ENCODE peak calls at places on chromosomes 11 and 22, in five cellular contexts. W, Q, R, A and L are unnamed samples.

GRCh38 chr22:47110817-47111443 is 348.5 kb downstream of the TBC1D22A start:
- DNase-seq in W (no peak), R (peak; percentile 94), A (no peak), Q (no peak), L (no peak)

GRCh38 chr22:44211946-44212930 is 31.5 kb downstream of the PARVG start:
- DNase-seq in Q (no peak), W (no peak), R (peak; percentile 49), A (no peak), L (no peak)

GRCh38 chr11:8047382-8047781 is 33.6 kb upstream of the TUB start:
- DNase-seq in A (no peak), R (no peak), Q (no peak), W (no peak), L (no peak)

GRCh38 chr11:10693509-10694071 is at the start of gene IRAG1:
- DNase-seq in W (no peak), A (no peak), Q (peak; percentile 80), R (peak; percentile 82), L (no peak)

GRCh38 chr11:33542921-33543320 is 157.7 kb downstream of the C11orf91 start:
- DNase-seq in W (no peak), R (peak; percentile 69), A (no peak), Q (peak; percentile 44), L (peak; percentile 34)

GRCh38 chr11:85096939-85097338 is 530.2 kb downstream of the DLG2 start:
- DNase-seq in R (no peak), A (no peak), Q (no peak), W (no peak), L (no peak)

GRCh38 chr22:49590851-49591445 is 236.7 kb downstream of the BRD1 start:
- DNase-seq in A (no peak), Q (no peak), W (no peak), R (no peak), L (no peak)

GRCh38 chr11:114197799-114198500 is 98.2 kb upstream of the NNMT start:
- DNase-seq in Q (peak; percentile 90), W (peak; percentile 31), A (no peak), R (peak; percentile 98), L (no peak)

GRCh38 chr11:45777127-45777969 is 27.6 kb upstream of the SLC35C1 start:
- DNase-seq in A (no peak), W (no peak), Q (no peak), R (peak; percentile 80), L (no peak)

GRCh38 chr11:120225372-120225909 is 14.5 kb upstream of the POU2F3 start:
- DNase-seq in W (no peak), R (peak; percentile 37), A (no peak), Q (no peak), L (no peak)

GRCh38 chr11:125141686-125142535 is 22.6 kb upstream of the PKNOX2 start:
- DNase-seq in W (no peak), R (peak; percentile 51), A (peak; percentile 36), Q (peak; percentile 54), L (peak; percentile 63)

GRCh38 chr22:37918580-37919274 is 12.6 kb downstream of the MICALL1 start:
- DNase-seq in Q (no peak), R (no peak), A (no peak), W (no peak), L (no peak)

GRCh38 chr22:21611210-21611977 is 18.4 kb downstream of the YDJC start:
- DNase-seq in R (no peak), Q (no peak), W (no peak), A (no peak), L (no peak)

GRCh38 chr11:117759305-117759704 is 37.7 kb downstream of the DSCAML1 start:
- DNase-seq in Q (no peak), W (no peak), R (no peak), A (no peak), L (no peak)

GRCh38 chr11:15276616-15277015 is 161.9 kb downstream of the INSC start:
- DNase-seq in R (peak; percentile 6), A (no peak), W (no peak), Q (no peak), L (no peak)

GRCh38 chr11:78940500-78941225 is 366.0 kb upstream of the NARS2 start:
- DNase-seq in R (no peak), Q (no peak), A (no peak), W (no peak), L (no peak)

GRCh38 chr11:36102868-36103267 is 159.0 kb downstream of the LDLRAD3 start:
- DNase-seq in A (no peak), Q (no peak), R (no peak), W (no peak), L (no peak)

GRCh38 chr11:77547863-77548551 is 41.7 kb upstream of the AQP11 start:
- DNase-seq in W (peak; percentile 59), R (peak; percentile 82), A (no peak), Q (no peak), L (no peak)

GRCh38 chr11:77590194-77590591 is 440 bp downstream of the AQP11 start:
- DNase-seq in R (peak; percentile 48), W (no peak), A (no peak), Q (peak; percentile 43), L (peak; percentile 20)

GRCh38 chr22:49713003-49713402 is 114.7 kb downstream of the BRD1 start:
- DNase-seq in W (no peak), Q (no peak), R (no peak), A (no peak), L (no peak)

GRCh38 chr11:113470233-113470632 is 5.0 kb downstream of the DRD2 start:
- DNase-seq in A (no peak), Q (no peak), R (no peak), W (no peak), L (no peak)

GRCh38 chr22:23841736-23842404 is 3.1 kb upstream of the DERL3 start:
- DNase-seq in Q (peak; percentile 21), A (no peak), R (no peak), W (no peak), L (no peak)

GRCh38 chr11:63802637-63803414 is 10.4 kb upstream of the SPINDOC start:
- DNase-seq in R (peak; percentile 65), Q (no peak), A (no peak), W (no peak), L (no peak)

GRCh38 chr11:133934599-133935550 is 21.9 kb downstream of the IGSF9B start:
- DNase-seq in R (peak; percentile 92), W (no peak), Q (peak; percentile 76), A (no peak), L (no peak)

GRCh38 chr22:46569055-46569847 is 31.8 kb upstream of the CELSR1 start:
- DNase-seq in W (no peak), R (no peak), A (no peak), Q (peak; percentile 14), L (no peak)

GRCh38 chr11:112156594-112157273 is 7.2 kb downstream of the IL18 start:
- DNase-seq in W (no peak), A (no peak), R (no peak), Q (no peak), L (no peak)

GRCh38 chr22:19429950-19430889 is 1.3 kb downstream of the HIRA start:
- DNase-seq in R (peak; percentile 82), A (no peak), Q (no peak), W (no peak), L (no peak)

GRCh38 chr22:19434829-19435580 is 2.7 kb downstream of the MRPL40 start:
- DNase-seq in R (no peak), A (no peak), Q (no peak), W (no peak), L (no peak)

GRCh38 chr22:19432092-19432844 is at the start of gene MRPL40:
- DNase-seq in R (peak; percentile 98), Q (peak; percentile 97), W (peak; percentile 77), A (peak; percentile 84), L (peak; percentile 85)

GRCh38 chr22:19431641-19432091 is at the start of gene HIRA:
- DNase-seq in R (peak; percentile 84), Q (peak; percentile 81), W (no peak), A (peak; percentile 76), L (peak; percentile 67)

DNA sequence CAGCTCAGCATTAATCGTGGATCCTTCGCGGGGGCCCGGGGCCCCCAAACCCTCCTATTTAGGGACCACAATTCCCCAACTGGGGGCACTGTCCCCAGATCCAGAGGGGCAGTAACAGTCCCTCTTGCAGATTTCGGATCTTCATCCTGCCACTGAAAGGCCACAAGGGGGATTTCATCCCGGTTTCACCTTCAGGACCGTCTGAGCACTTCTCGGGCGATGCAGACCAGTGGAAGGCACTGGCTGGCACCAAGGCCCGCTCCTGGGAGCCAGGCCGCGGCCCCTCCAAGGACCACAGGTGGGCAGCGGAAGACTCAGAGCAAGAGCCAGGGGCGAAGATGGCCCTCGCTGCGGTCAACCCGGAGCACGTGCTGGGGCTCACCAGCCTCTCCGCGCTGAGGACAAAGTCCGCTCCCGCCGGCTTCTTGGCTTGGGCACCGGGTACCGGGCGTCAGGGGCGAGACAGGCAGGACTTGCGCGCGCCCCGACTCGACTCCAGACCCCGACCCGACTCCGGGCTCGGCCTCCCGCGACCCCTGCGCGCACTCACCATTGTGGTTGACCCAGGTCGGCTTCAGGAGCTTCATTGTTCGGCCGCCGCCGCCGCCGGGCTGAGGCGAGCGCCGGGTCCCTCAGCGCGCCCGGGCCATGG is 517 bp downstream of the HIRA start:
- DNase-seq in R (peak; percentile 39), Q (no peak), A (no peak), W (no peak), L (peak; percentile 30)
- TF ChIP-seq CTCF in R (peak; percentile 22), Q (no peak), A (no peak), W (no peak), L (peak; percentile 51)

GRCh38 chr11:43278302-43278956 is 33.4 kb upstream of the API5 start:
- DNase-seq in R (peak; percentile 34), A (no peak), W (no peak), Q (no peak), L (no peak)
- TF ChIP-seq CTCF in R (peak; percentile 44), A (no peak), W (peak; percentile 28), Q (peak; percentile 24), L (peak; percentile 39)

DNA sequence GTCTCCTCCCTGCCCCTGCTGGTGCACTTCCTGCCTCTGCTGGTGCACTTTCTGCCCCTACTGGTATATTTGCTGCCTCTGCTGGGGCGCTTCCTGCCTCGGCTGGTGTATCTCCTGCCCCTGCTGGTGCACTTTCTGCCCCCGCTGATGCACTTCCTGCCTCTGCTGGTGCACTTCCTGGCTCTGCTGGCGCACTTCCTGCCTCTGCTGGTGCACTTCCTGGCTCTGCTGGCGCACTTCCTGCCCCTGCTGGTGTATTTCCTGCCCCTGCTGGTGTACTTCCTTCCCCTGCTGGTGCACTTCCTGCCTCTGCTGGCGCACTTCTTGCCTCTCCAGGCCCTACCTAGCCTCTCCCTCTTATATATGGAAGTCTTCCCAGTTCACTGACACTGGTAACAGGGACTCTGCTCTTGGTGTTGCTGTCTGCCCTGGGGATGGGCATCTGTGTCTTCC is 10.1 kb downstream of the MTFP1 start:
- DNase-seq in R (no peak), Q (peak; percentile 47), W (no peak), A (peak; percentile 80), L (no peak)
- TF ChIP-seq CTCF in R (no peak), Q (no peak), W (no peak), A (peak; percentile 52), L (no peak)

DNA sequence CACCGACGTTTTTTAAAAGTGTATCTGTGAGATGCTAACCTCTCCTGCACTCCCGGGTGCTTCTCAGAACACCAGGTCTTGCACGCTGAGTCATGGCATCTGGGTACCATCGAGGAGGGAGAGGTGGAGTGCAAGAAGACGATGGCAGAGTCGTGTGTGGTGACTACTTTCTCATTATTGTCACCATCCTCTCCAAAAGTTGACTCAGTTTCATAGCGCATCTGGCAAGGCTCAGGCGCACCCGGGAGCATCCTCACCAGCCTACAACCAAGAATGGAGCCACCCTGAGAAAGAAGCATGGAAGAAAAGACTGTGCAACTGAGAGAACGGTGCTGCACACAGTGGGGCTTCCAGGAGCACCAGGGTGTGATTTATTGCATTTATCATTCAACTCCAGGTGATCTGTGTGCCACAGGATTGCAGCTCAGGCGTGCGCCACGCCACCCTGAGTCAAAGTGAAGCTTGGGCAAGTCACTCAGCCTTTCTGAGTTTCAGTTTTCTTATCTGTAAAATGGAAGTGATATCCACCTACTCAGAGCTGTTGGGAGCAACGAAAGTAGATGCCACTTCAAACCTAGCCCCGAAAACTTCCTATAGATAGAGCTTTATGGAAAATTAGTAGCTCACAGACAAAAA is 65.4 kb downstream of the LINC01488 start:
- DNase-seq in A (no peak), W (no peak), Q (no peak), R (no peak), L (no peak)
- TF ChIP-seq CTCF in A (no peak), W (no peak), Q (no peak), R (no peak), L (no peak)